ENCODE peak calls at places on chromosomes 5 and 9, in six cellular contexts. O is lower lobe of right lung; Z is tibial nerve; Q is CD4-positive, alpha-beta memory T cell; E is small intestine; H is upper lobe of left lung. Y is an unnamed sample.

GRCh38 chr5:41796061-41796460 is 74.2 kb downstream of the OXCT1 start:
- DNase-seq in O (no peak), Z (no peak), Q (no peak), E (no peak), H (no peak), Y (no peak)

GRCh38 chr9:107615325-107615724 is 125.8 kb upstream of the KLF4 start:
- DNase-seq in O (no peak), Z (no peak), Q (no peak), E (no peak), H (no peak), Y (no peak)

GRCh38 chr5:76528547-76529334 is 94.5 kb downstream of the F2RL2 start:
- DNase-seq in O (no peak), Z (no peak), Q (no peak), E (no peak), H (no peak), Y (no peak)

GRCh38 chr5:72209515-72210115 is 102.3 kb downstream of the MAP1B start:
- DNase-seq in O (no peak), Z (no peak), Q (no peak), E (no peak), H (no peak), Y (no peak)

GRCh38 chr5:77863181-77863580 is 87.0 kb upstream of the TBCA start:
- DNase-seq in O (no peak), Z (no peak), Q (no peak), E (no peak), H (no peak), Y (no peak)

GRCh38 chr5:81353189-81353588 is 40.7 kb downstream of the ACOT12 start:
- DNase-seq in O (no peak), Z (no peak), Q (no peak), E (peak; percentile 88), H (no peak), Y (no peak)

GRCh38 chr5:31692561-31693221 is 53.8 kb downstream of the PDZD2 start:
- DNase-seq in O (no peak), Z (peak; percentile 44), Q (no peak), E (no peak), H (peak; percentile 37), Y (no peak)

GRCh38 chr9:136112541-136112940 is 6.1 kb downstream of the TMEM250 start:
- DNase-seq in O (no peak), Z (no peak), Q (no peak), E (no peak), H (peak; percentile 62), Y (no peak)

GRCh38 chr5:121693864-121694263 is 157.8 kb upstream of the FTMT start:
- DNase-seq in O (no peak), Z (no peak), Q (no peak), E (no peak), H (no peak), Y (no peak)

GRCh38 chr5:67200809-67201562 is 4.4 kb upstream of the CD180 start:
- DNase-seq in O (no peak), Z (no peak), Q (no peak), E (no peak), H (no peak), Y (no peak)

GRCh38 chr5:149935431-149935901 is 9.1 kb downstream of the PDE6A start:
- DNase-seq in O (no peak), Z (peak; percentile 10), Q (no peak), E (no peak), H (no peak), Y (no peak)

GRCh38 chr5:59134770-59135169 is 551.9 kb downstream of the RAB3C start:
- DNase-seq in O (no peak), Z (no peak), Q (no peak), E (peak; percentile 40), H (no peak), Y (no peak)

GRCh38 chr5:8912106-8912505 is 633.8 kb downstream of the SEMA5A start:
- DNase-seq in O (no peak), Z (no peak), Q (no peak), E (no peak), H (no peak), Y (no peak)

GRCh38 chr9:136648746-136649145 is 14.0 kb upstream of the EGFL7 start:
- DNase-seq in O (peak; percentile 73), Z (peak; percentile 28), Q (no peak), E (no peak), H (peak; percentile 65), Y (no peak)

GRCh38 chr5:168529361-168530234 is 493 bp downstream of the FBLL1 start:
- DNase-seq in O (no peak), Z (no peak), Q (no peak), E (no peak), H (peak; percentile 80), Y (no peak)

GRCh38 chr9:115267788-115268187 is 149.8 kb upstream of the TNC start:
- DNase-seq in O (no peak), Z (no peak), Q (no peak), E (no peak), H (no peak), Y (no peak)

GRCh38 chr9:87234854-87235253 is 262.8 kb upstream of the DAPK1 start:
- DNase-seq in O (no peak), Z (no peak), Q (no peak), E (no peak), H (no peak), Y (no peak)

GRCh38 chr9:26112724-26113123 is 434.5 kb upstream of the TUSC1 start:
- DNase-seq in O (no peak), Z (no peak), Q (no peak), E (no peak), H (no peak), Y (no peak)

GRCh38 chr9:20558609-20559016 is 63.7 kb downstream of the MLLT3 start:
- DNase-seq in O (no peak), Z (no peak), Q (no peak), E (no peak), H (no peak), Y (no peak)

GRCh38 chr9:123364241-123364824 is 8.3 kb downstream of the CRB2 start:
- DNase-seq in O (no peak), Z (no peak), Q (no peak), E (no peak), H (no peak), Y (no peak)

GRCh38 chr5:54829102-54829501 is 156.3 kb downstream of the ESM1 start:
- DNase-seq in O (no peak), Z (no peak), Q (no peak), E (no peak), H (no peak), Y (no peak)

GRCh38 chr5:72244862-72245371 is 75.1 kb downstream of the MRPS27 start:
- DNase-seq in O (no peak), Z (no peak), Q (no peak), E (peak; percentile 8), H (no peak), Y (peak; percentile 9)

DNA sequence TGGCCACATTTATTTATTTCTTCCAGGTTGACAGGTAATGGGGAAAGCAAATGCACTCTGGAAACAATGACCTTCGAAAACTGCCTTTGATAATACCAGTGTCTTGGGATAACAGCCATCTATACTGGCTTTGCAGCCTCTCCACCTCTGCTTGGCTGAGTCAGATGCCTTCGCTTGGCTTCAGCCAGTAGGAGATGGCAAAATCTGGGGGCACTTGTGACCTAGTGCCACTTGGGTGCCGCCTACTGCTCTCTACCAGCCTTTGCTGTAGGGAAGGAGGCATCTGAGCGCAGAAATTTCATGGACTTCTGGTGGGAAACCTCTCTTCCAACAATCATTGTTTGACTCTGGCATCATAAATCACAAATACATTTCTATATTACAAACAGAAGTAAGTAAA is 21.8 kb downstream of the FYB1 start:
- DNase-seq in O (no peak), Z (no peak), Q (peak; percentile 84), E (no peak), H (no peak), Y (no peak)
- H3K27me3 ChIP-seq in O (no peaks in the 10 kb centered on the region), Z (no peaks in the 10 kb centered on the region), Q (no peaks in the 10 kb centered on the region), E (no peaks in the 10 kb centered on the region), H (no peaks in the 10 kb centered on the region), Y (no peaks in the 10 kb centered on the region)

DNA sequence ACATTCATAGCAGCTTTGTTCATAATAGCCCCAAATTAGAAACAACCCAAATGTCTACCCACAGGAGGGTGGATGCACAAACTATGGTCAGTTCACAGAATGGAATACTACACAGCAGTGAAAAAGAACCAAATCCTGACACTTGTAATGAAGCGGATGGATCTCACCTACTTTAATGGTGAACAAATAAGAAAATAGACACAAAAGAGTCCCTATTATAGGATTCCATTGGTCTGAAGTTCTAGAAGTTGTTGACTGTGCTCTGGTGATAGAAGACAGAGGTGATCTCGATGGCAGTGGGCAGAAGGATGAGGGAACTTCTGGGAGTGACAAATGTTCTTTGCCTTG is 20.6 kb upstream of the LAMC3 start:
- DNase-seq in O (no peak), Z (no peak), Q (no peak), E (no peak), H (no peak), Y (no peak)
- H3K27me3 ChIP-seq in O (peaks cover 23% of the 10 kb centered on the region), Z (no peaks in the 10 kb centered on the region), Q (peaks cover 8% of the 10 kb centered on the region), E (peaks cover 2% of the 10 kb centered on the region), H (no peaks in the 10 kb centered on the region), Y (no peaks in the 10 kb centered on the region)

DNA sequence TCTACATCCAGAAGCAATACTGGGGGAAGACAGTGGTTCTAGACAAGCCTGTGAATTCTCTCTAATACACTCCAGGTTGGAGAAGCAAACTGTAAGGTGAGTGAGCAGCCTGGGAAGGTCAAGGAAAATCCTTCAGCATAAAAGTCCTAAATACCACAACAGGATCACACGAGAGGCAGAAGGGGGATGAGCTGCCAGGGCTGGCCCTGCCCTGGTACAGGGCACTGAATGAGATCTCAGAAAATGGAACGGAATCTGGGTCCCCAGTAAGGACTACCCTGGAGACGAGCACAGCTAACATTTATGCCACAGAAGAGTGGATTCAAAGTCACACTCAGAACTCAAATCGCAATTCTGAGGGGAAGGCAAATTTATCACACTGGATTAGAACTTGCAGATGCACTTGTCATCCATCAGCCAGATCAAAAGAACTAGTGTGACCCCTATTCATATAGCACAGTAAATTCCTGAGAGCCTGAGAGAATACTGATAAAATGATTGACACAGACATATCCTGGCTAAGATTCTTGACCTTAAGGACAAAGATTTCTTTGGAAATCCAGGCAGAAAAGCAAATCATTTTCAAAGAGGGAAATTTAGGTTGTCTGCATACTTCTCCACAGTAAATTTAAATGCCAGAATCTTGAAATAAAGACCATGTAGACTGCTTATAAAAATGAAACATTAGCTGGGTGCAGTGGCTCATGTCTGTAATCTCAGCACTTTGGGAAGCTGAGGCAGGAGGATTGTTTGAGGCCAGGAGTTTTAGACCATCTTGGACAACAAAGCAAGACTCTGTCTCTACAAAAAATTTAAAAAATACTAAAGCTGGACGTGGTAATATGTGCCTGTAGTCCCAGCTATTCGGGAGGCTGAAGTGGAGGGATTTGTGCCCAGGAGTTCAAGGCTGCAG is 25.6 kb downstream of the FYB1 start:
- DNase-seq in O (no peak), Z (no peak), Q (no peak), E (no peak), H (no peak), Y (no peak)
- H3K27me3 ChIP-seq in O (no peaks in the 10 kb centered on the region), Z (no peaks in the 10 kb centered on the region), Q (no peaks in the 10 kb centered on the region), E (no peaks in the 10 kb centered on the region), H (no peaks in the 10 kb centered on the region), Y (no peaks in the 10 kb centered on the region)

GRCh38 chr5:151906246-151906645 is 18.4 kb downstream of the GLRA1 start:
- DNase-seq in O (no peak), Z (no peak), Q (no peak), E (no peak), H (no peak), Y (no peak)

GRCh38 chr5:151903243-151903653 is 21.4 kb downstream of the GLRA1 start:
- DNase-seq in O (no peak), Z (no peak), Q (no peak), E (no peak), H (no peak), Y (peak; percentile 60)

GRCh38 chr5:151904127-151904526 is 20.5 kb downstream of the GLRA1 start:
- DNase-seq in O (no peak), Z (no peak), Q (no peak), E (no peak), H (no peak), Y (no peak)

GRCh38 chr5:151905639-151906038 is 19.0 kb downstream of the GLRA1 start:
- DNase-seq in O (no peak), Z (no peak), Q (no peak), E (no peak), H (no peak), Y (no peak)

GRCh38 chr5:151904921-151905320 is 19.7 kb downstream of the GLRA1 start:
- DNase-seq in O (no peak), Z (no peak), Q (no peak), E (no peak), H (no peak), Y (no peak)
- H3K27me3 ChIP-seq in O (no peaks in the 10 kb centered on the region), Z (no peaks in the 10 kb centered on the region), Q (no peaks in the 10 kb centered on the region), E (no peaks in the 10 kb centered on the region), H (no peaks in the 10 kb centered on the region), Y (no peaks in the 10 kb centered on the region)

Y was measured in GM06990.